ENCODE peak calls at places on chromosomes 13 and 19, in six cellular contexts. X, H, Q, U, K and N are unnamed samples.

GRCh38 chr13:83825676-83826075 is 56.6 kb downstream of the SLITRK1 start:
- DNase-seq in K (no peak), H (no peak), Q (no peak), X (no peak), U (no peak), N (no peak)

GRCh38 chr13:98570929-98571372 is 6.0 kb downstream of the STK24 start:
- DNase-seq in U (no peak), X (no peak), K (no peak), H (no peak), Q (peak), N (peak)

GRCh38 chr19:406999-407491 is 1.9 kb downstream of the C2CD4C start:
- DNase-seq in H (no peak), Q (peak), X (no peak), U (no peak), K (no peak), N (no peak)

GRCh38 chr13:78401833-78402232 is 201.5 kb downstream of the POU4F1 start:
- DNase-seq in X (no peak), K (no peak), H (no peak), Q (no peak), U (no peak), N (no peak)

GRCh38 chr19:30214651-30215051 is 157.5 kb upstream of the ZNF536 start:
- DNase-seq in X (no peak), Q (no peak), H (peak), K (no peak), U (no peak), N (no peak)

GRCh38 chr19:16371540-16371986 is 46.9 kb downstream of the KLF2 start:
- DNase-seq in K (no peak), X (no peak), H (no peak), Q (peak), U (no peak), N (peak)

GRCh38 chr13:111922086-111922485 is 144.9 kb upstream of the SOX1 start:
- DNase-seq in X (no peak), Q (no peak), K (no peak), H (no peak), U (no peak), N (no peak)

GRCh38 chr13:47158583-47158982 is 261.7 kb upstream of the HTR2A start:
- DNase-seq in U (no peak), Q (no peak), K (no peak), H (no peak), X (no peak), N (no peak)

GRCh38 chr13:30995331-30995730 is 62.9 kb downstream of the TEX26 start:
- DNase-seq in H (no peak), U (no peak), Q (no peak), X (no peak), K (no peak), N (no peak)

GRCh38 chr19:10749435-10750384 is 31.8 kb downstream of the DNM2 start:
- DNase-seq in X (no peak), Q (no peak), K (no peak), U (no peak), H (no peak), N (no peak)

GRCh38 chr19:50670102-50670380 is 20.8 kb downstream of the C19orf81 start:
- DNase-seq in H (no peak), X (no peak), K (no peak), Q (no peak), U (no peak), N (no peak)

GRCh38 chr19:6730941-6731670 is 6.3 kb downstream of the GPR108 start:
- DNase-seq in Q (peak), K (no peak), H (no peak), U (no peak), X (no peak), N (no peak)

GRCh38 chr13:92843549-92843948 is 383.1 kb upstream of the GPC6 start:
- DNase-seq in Q (no peak), X (peak), K (no peak), H (no peak), U (peak), N (no peak)

GRCh38 chr19:5170329-5170745 is 170.3 kb downstream of the PTPRS start:
- DNase-seq in U (no peak), K (no peak), X (no peak), H (no peak), Q (no peak), N (peak)

GRCh38 chr19:1001538-1002166 is 1.4 kb downstream of the GRIN3B start:
- DNase-seq in U (no peak), X (no peak), Q (peak), H (no peak), K (no peak), N (peak)

GRCh38 chr13:112209266-112209665 is 142.3 kb downstream of the SOX1 start:
- DNase-seq in U (no peak), Q (no peak), K (no peak), H (no peak), X (no peak), N (no peak)

GRCh38 chr13:83332751-83333150 is 549.5 kb downstream of the SLITRK1 start:
- DNase-seq in U (no peak), K (no peak), X (no peak), Q (no peak), H (no peak), N (no peak)

GRCh38 chr19:29966594-29967249 is 24.7 kb downstream of the URI1 start:
- DNase-seq in U (no peak), Q (no peak), K (no peak), X (no peak), H (no peak), N (no peak)

GRCh38 chr13:31175847-31176536 is 14.3 kb upstream of the HSPH1 start:
- DNase-seq in H (no peak), U (no peak), X (no peak), Q (no peak), K (no peak), N (no peak)

GRCh38 chr19:31648347-31648746 is 299.1 kb upstream of the TSHZ3 start:
- DNase-seq in U (no peak), Q (no peak), H (no peak), X (no peak), K (no peak), N (no peak)

GRCh38 chr19:41351339-41352245 is 2.1 kb downstream of the TGFB1 start:
- DNase-seq in Q (peak), H (no peak), X (no peak), K (no peak), U (no peak), N (peak)

GRCh38 chr19:12952488-12953455 is 4.3 kb downstream of the GADD45GIP1 start:
- DNase-seq in H (no peak), K (peak), Q (no peak), U (peak), X (peak), N (no peak)

GRCh38 chr19:9608912-9609311 is 12.1 kb downstream of the ZNF561 start:
- DNase-seq in X (no peak), Q (no peak), H (no peak), K (no peak), U (no peak), N (no peak)

GRCh38 chr19:42076375-42076944 is 494 bp downstream of the ZNF574 start:
- DNase-seq in H (no peak), X (no peak), Q (peak), U (no peak), K (no peak), N (no peak)

GRCh38 chr19:19217110-19217509 is 5.4 kb downstream of the NCAN start:
- DNase-seq in H (no peak), Q (no peak), K (no peak), U (no peak), X (no peak), N (no peak)

GRCh38 chr19:29662604-29663404 is 2.5 kb upstream of the PLEKHF1 start:
- DNase-seq in Q (no peak), K (peak), X (peak), U (peak), H (no peak), N (no peak)

GRCh38 chr13:79749985-79750551 is 269.1 kb downstream of the NDFIP2 start:
- DNase-seq in Q (no peak), X (peak), H (no peak), K (no peak), U (peak), N (no peak)

GRCh38 chr19:3346677-3347353 is 19.6 kb upstream of the NFIC start:
- DNase-seq in H (no peak), K (no peak), X (no peak), Q (no peak), U (no peak), N (no peak)

GRCh38 chr13:75675421-75675820 is 39.3 kb downstream of the LMO7 start:
- DNase-seq in Q (no peak), X (no peak), U (no peak), H (no peak), K (no peak), N (no peak)

GRCh38 chr19:4694211-4694987 is 24.3 kb upstream of the MYDGF start:
- DNase-seq in U (peak), Q (no peak), H (no peak), K (no peak), X (peak), N (no peak)

GRCh38 chr19:53881482-53882390 is at the start of gene PRKCG:
- DNase-seq in U (no peak), K (no peak), H (no peak), X (no peak), Q (peak), N (peak)

GRCh38 chr13:98026457-98026857 is 73.0 kb downstream of the IPO5 start:
- DNase-seq in U (no peak), X (no peak), H (no peak), Q (no peak), K (no peak), N (no peak)

GRCh38 chr19:8695911-8696310 is 2.7 kb downstream of the ACTL9 start:
- DNase-seq in U (no peak), Q (no peak), K (no peak), X (no peak), H (no peak), N (no peak)

GRCh38 chr13:98476538-98476966 is 100.4 kb downstream of the STK24 start:
- DNase-seq in U (no peak), X (peak), H (no peak), K (no peak), Q (peak), N (peak)

GRCh38 chr13:79225487-79226232 is 180.4 kb downstream of the RBM26 start:
- DNase-seq in H (no peak), Q (no peak), K (no peak), X (no peak), U (no peak), N (no peak)

GRCh38 chr19:33778089-33778791 is 18.4 kb upstream of the KCTD15 start:
- DNase-seq in H (peak), Q (peak), K (no peak), X (no peak), U (peak), N (peak)

GRCh38 chr13:104586010-104586746 is 1520.0 kb upstream of the SLC10A2 start:
- DNase-seq in H (no peak), Q (no peak), X (no peak), K (no peak), U (no peak), N (no peak)

GRCh38 chr13:52975969-52976368 is 52.6 kb upstream of the OLFM4 start:
- DNase-seq in H (no peak), Q (no peak), X (no peak), K (no peak), U (no peak), N (no peak)